ENCODE peak calls at places on chromosomes 5 and 9, in five cellular contexts. O is NT2/D1, D is SJSA1, M is right lobe of liver, B is PC-9. X is an unnamed sample. For H3K9me3, the result is how much of the 10 kb centered on the place peaks cover.

GRCh38 chr9:79660615-79661014 is 88.8 kb downstream of the TLE4 start:
- DNase-seq in O (no peak), D (no peak), M (no peak), B (no peak), X (no peak)

GRCh38 chr5:102375256-102375655 is 79.2 kb upstream of the SLCO4C1 start:
- DNase-seq in O (no peak), D (no peak), M (no peak), B (no peak), X (no peak)

GRCh38 chr9:133935328-133936040 is 56.6 kb downstream of the VAV2 start:
- DNase-seq in O (no peak), D (peak), M (peak), B (no peak), X (no peak)

GRCh38 chr5:102222772-102223171 is 73.3 kb downstream of the SLCO4C1 start:
- DNase-seq in O (no peak), D (no peak), M (no peak), B (no peak), X (peak)

GRCh38 chr5:170389250-170389902 is at the start of gene KCNMB1:
- DNase-seq in O (no peak), D (no peak), M (no peak), B (no peak), X (no peak)

GRCh38 chr5:15943487-15943886 is 236.1 kb downstream of the MARCHF11 start:
- DNase-seq in O (no peak), D (no peak), M (no peak), B (no peak), X (no peak)

GRCh38 chr5:172855597-172856292 is 21.7 kb downstream of the ERGIC1 start:
- DNase-seq in O (no peak), D (no peak), M (peak), B (no peak), X (no peak)

GRCh38 chr9:108259917-108260675 is 595.7 kb downstream of the ACTL7B start:
- DNase-seq in O (no peak), D (no peak), M (no peak), B (no peak), X (no peak)

GRCh38 chr9:135210676-135211523 is 123.4 kb downstream of the OLFM1 start:
- DNase-seq in O (no peak), D (no peak), M (no peak), B (no peak), X (no peak)

GRCh38 chr5:170752257-170753215 is 31.0 kb upstream of the GABRP start:
- DNase-seq in O (no peak), D (no peak), M (no peak), B (peak), X (no peak)

GRCh38 chr5:170302729-170303501 is 5.3 kb upstream of the LCP2 start:
- DNase-seq in O (no peak), D (no peak), M (peak), B (no peak), X (no peak)

GRCh38 chr9:133759146-133759900 is 21.2 kb upstream of the SARDH start:
- DNase-seq in O (no peak), D (no peak), M (peak), B (no peak), X (no peak)

GRCh38 chr5:135718151-135718550 is 116.3 kb upstream of the SLC25A48 start:
- DNase-seq in O (no peak), D (peak), M (no peak), B (no peak), X (no peak)

GRCh38 chr5:89929173-89929572 is 480.4 kb downstream of the CETN3 start:
- DNase-seq in O (no peak), D (no peak), M (no peak), B (no peak), X (peak)

GRCh38 chr9:92278117-92278516 is 15.4 kb downstream of the IARS1 start:
- DNase-seq in O (no peak), D (no peak), M (no peak), B (no peak), X (no peak)

GRCh38 chr9:108383801-108384200 is 472.0 kb downstream of the ACTL7B start:
- DNase-seq in O (no peak), D (no peak), M (no peak), B (no peak), X (no peak)

GRCh38 chr5:122999947-123000563 is 36.5 kb downstream of the PPIC start:
- DNase-seq in O (peak), D (no peak), M (peak), B (no peak), X (peak)

GRCh38 chr9:130984476-130984875 is 24.5 kb upstream of the LAMC3 start:
- DNase-seq in O (no peak), D (no peak), M (no peak), B (no peak), X (no peak)

GRCh38 chr5:150945501-150945900 is 40.7 kb upstream of the ZNF300 start:
- DNase-seq in O (no peak), D (no peak), M (no peak), B (no peak), X (no peak)

GRCh38 chr5:54689411-54690251 is 172.1 kb downstream of the SNX18 start:
- DNase-seq in O (no peak), D (no peak), M (no peak), B (no peak), X (no peak)

GRCh38 chr5:122067330-122067885 is 10.7 kb downstream of the LOX start:
- DNase-seq in O (no peak), D (no peak), M (no peak), B (no peak), X (no peak)

GRCh38 chr9:120924698-120925534 is 1.7 kb downstream of the TRAF1 start:
- DNase-seq in O (no peak), D (peak), M (no peak), B (no peak), X (no peak)

GRCh38 chr5:172952034-172952511 is 7.2 kb upstream of the RPL26L1 start:
- DNase-seq in O (no peak), D (peak), M (no peak), B (peak), X (peak)

GRCh38 chr9:135616621-135617537 is 22.5 kb downstream of the GLT6D1 start:
- DNase-seq in O (no peak), D (no peak), M (no peak), B (no peak), X (no peak)

GRCh38 chr5:14753292-14753691 is 88.8 kb downstream of the OTULIN start:
- DNase-seq in O (no peak), D (no peak), M (no peak), B (no peak), X (peak)

GRCh38 chr5:32326216-32326772 is 13.6 kb upstream of the MTMR12 start:
- DNase-seq in O (no peak), D (no peak), M (no peak), B (no peak), X (no peak)

GRCh38 chr5:150189728-150190502 is at the start of gene SLC6A7:
- DNase-seq in O (no peak), D (no peak), M (no peak), B (no peak), X (no peak)

GRCh38 chr5:79237735-79238560 is 2.0 kb downstream of the JMY start:
- DNase-seq in O (no peak), D (peak), M (no peak), B (no peak), X (no peak)

GRCh38 chr5:74123928-74124327 is 497.9 kb downstream of the ARHGEF28 start:
- DNase-seq in O (no peak), D (no peak), M (no peak), B (no peak), X (no peak)

GRCh38 chr5:59241564-59241963 is 652.0 kb downstream of the PDE4D start:
- DNase-seq in O (no peak), D (no peak), M (no peak), B (no peak), X (no peak)

DNA sequence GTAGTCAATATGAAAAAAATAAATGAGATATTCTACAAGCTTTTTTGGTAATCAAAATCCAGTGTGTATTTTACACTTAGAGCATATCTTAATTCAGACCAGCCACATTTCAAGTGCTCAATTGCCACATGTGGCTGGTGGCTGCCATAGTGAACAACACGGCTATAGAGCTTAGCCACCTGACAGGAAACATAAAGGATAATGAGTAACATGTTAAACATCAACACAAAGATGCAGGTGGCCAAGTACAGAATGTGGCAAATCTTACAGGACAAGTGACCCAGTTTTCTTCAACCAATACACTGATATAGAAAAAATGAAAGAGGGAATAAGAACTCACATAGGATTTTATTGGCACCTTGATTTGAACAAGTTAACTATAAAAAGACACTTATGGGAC is 61.4 kb downstream of the KIF24 start:
- DNase-seq in O (no peak), D (no peak), M (no peak), B (no peak), X (no peak)
- H3K9me3 ChIP-seq in O (under half), D (under half), M (under half), B (under half), X (under half)

GRCh38 chr5:13322769-13323168 is 621.7 kb downstream of the DNAH5 start:
- DNase-seq in O (no peak), D (no peak), M (no peak), B (no peak), X (no peak)

GRCh38 chr5:13328316-13328715 is 616.2 kb downstream of the DNAH5 start:
- DNase-seq in O (no peak), D (no peak), M (no peak), B (no peak), X (no peak)

GRCh38 chr5:13331585-13331984 is 612.9 kb downstream of the DNAH5 start:
- DNase-seq in O (no peak), D (no peak), M (no peak), B (no peak), X (no peak)

DNA sequence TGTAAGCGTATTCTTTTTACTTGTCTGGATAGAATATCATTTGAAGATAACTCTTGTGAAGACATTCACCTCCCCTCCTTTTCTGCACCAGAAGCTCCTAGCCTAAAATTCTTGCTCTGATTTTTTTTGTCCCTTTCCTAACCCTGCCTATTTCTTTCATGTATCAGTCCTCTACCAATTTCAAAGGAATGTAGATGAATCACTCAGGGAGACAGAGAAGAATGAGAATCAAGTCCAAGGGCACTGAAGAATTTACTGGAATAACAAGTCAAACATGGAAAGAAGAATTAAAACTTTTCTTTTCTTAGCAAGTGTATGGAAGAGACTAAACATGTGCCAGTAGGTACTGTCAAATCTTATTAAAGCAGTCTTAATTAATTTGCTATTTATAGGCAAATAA is 618.7 kb downstream of the DNAH5 start:
- DNase-seq in O (no peak), D (no peak), M (no peak), B (no peak), X (no peak)
- H3K9me3 ChIP-seq in O (under half), D (under half), M (under half), B (under half), X (under half)

GRCh38 chr9:96766199-96766598 is 11.7 kb downstream of the ZNF510 start:
- DNase-seq in O (no peak), D (no peak), M (no peak), B (no peak), X (no peak)

GRCh38 chr9:96771124-96771523 is 6.8 kb downstream of the ZNF510 start:
- DNase-seq in O (no peak), D (no peak), M (no peak), B (no peak), X (no peak)

DNA sequence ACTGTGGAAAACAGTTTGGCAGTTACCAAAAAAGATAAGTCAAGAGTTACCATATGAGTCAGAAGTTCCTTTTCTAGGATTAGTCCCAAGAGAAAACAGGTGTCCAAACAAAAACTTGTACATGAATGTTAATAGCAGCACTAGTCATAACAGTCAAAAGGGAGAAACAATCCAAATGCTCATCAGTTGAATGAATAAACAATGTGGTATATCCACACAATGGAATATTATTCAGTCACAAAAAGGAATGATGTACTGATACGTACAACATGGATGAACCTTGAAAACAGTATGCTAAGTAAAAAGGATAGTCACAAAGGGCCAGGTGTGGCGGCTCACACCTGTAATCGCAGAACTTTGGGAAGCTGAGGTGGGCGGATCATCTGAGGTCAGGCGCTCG is 7.9 kb downstream of the ZNF510 start:
- DNase-seq in O (no peak), D (no peak), M (no peak), B (no peak), X (no peak)
- H3K9me3 ChIP-seq in O (half or more), D (under half), M (under half), B (half or more), X (under half)

GRCh38 chr9:127132921-127133647 is 10.6 kb upstream of the ANGPTL2 start:
- DNase-seq in O (no peak), D (peak), M (no peak), B (no peak), X (no peak)

GRCh38 chr9:127136081-127136879 is 13.8 kb upstream of the ANGPTL2 start:
- DNase-seq in O (no peak), D (no peak), M (no peak), B (no peak), X (no peak)

GRCh38 chr9:127136880-127137639 is 14.6 kb upstream of the ANGPTL2 start:
- DNase-seq in O (no peak), D (no peak), M (no peak), B (no peak), X (no peak)

GRCh38 chr9:127133739-127134167 is 11.3 kb upstream of the ANGPTL2 start:
- DNase-seq in O (no peak), D (peak), M (no peak), B (no peak), X (no peak)

GRCh38 chr9:127135056-127135745 is 12.8 kb upstream of the ANGPTL2 start:
- DNase-seq in O (no peak), D (no peak), M (no peak), B (no peak), X (no peak)
- H3K9me3 ChIP-seq in O (under half), D (under half), M (under half), B (under half), X (under half)

GRCh38 chr5:179115307-179115706 is 55.1 kb downstream of the ZNF354C start:
- DNase-seq in O (no peak), D (no peak), M (no peak), B (no peak), X (no peak)

GRCh38 chr5:179113945-179114641 is 53.9 kb downstream of the ZNF354C start:
- DNase-seq in O (no peak), D (no peak), M (no peak), B (no peak), X (no peak)

GRCh38 chr5:179115845-179116524 is 55.8 kb downstream of the ZNF354C start:
- DNase-seq in O (no peak), D (no peak), M (no peak), B (no peak), X (no peak)

GRCh38 chr5:179113143-179113530 is 53.0 kb downstream of the ZNF354C start:
- DNase-seq in O (no peak), D (no peak), M (no peak), B (no peak), X (peak)

DNA sequence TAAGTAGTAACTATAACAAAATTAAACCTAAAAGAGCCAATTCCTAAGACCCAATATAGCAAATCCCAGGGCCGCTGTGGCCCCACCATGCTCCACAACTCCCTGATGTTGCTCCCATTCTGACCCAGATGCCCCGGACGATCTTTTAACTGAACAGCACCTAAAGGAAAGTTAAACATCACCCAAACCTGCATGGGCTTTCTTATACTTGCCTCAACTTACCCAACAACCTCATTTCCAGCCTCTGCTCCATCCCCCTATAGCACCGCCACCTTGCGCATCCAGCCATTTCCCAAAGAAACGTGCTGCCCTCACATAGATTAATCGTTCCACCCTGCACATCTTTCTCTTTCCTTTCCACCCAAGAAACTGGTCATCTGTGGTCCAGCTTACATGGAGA is 54.6 kb downstream of the ZNF354C start:
- DNase-seq in O (no peak), D (no peak), M (no peak), B (no peak), X (no peak)
- H3K9me3 ChIP-seq in O (under half), D (half or more), M (under half), B (under half), X (under half)

DNA sequence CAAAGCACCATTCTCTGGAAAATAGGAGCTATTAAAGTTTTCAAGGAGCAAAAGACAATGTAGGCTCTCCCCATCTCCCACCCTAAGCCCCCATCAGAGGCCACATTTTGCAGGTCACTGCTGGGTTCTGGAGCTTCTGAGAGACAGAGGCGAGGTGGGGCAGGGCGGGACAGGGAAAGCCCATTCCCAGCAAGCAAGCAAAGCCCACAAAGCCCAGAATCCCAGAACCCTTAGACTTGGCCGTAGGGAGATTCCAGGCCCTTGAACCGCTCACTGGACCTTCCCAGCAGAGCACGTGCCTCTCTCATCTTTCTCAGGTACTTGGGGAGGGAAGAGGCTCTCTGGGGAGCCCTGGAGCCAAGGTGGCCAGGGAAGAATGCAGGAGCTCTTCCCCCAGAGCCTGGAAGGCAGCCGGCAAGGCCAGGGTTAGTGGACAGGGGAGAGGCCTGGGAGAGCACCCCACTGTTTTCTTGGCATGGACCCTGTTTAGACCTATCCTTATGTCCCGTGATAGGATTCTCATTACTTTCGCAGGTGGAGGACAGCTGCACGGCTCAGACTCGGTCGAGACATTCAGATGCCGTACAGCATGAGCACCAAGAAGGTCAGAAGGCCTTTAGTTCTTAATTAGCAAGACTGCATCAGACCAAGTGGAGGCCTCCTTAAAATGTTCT is 52.4 kb downstream of the ZNF354C start:
- DNase-seq in O (no peak), D (no peak), M (no peak), B (no peak), X (no peak)
- H3K9me3 ChIP-seq in O (under half), D (half or more), M (under half), B (under half), X (under half)

DNA sequence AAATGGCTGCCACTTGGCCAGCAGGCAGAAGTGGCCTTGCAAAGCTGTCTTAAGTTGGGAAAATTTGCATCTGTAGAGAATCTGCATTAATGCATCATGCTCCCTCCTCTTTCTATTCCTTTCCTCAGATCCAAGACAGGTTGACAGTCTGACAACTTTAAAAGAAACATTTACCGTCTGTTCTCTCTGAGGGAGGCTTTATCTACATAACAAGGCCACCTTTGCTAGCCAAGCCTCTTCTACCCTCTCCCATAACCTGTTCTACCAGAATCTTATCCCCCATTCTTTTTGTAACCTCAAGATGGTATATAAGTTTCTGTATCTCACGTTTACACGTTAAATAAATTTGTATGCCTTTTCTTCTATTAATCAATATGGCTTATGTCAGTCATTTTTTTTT is 271.9 kb downstream of the OSTF1 start:
- DNase-seq in O (no peak), D (no peak), M (no peak), B (no peak), X (no peak)
- H3K9me3 ChIP-seq in O (under half), D (under half), M (under half), B (under half), X (under half)

GRCh38 chr5:72209515-72210115 is 102.3 kb downstream of the MAP1B start:
- DNase-seq in O (no peak), D (no peak), M (no peak), B (no peak), X (no peak)
- H3K9me3 ChIP-seq in O (under half), D (under half), M (under half), B (under half), X (under half)

X was measured in Caco-2.